ENCODE peak calls at places on chromosomes 2 and 18, in ten cellular contexts. A, L, O, U, P, D, S, Y, B and K are unnamed samples.

GRCh38 chr2:71004356-71004755 is 9.7 kb upstream of the TEX261 start:
- DNase-seq in Y (no peak), L (no peak), D (no peak), O (no peak), B (no peak), A (no peak), S (no peak), P (no peak), U (no peak), K (no peak)

GRCh38 chr2:198042189-198042588 is 237.8 kb downstream of the PLCL1 start:
- DNase-seq in U (no peak), P (no peak), A (no peak), S (no peak), B (no peak), O (no peak), Y (no peak), D (no peak), L (no peak), K (no peak)

GRCh38 chr2:223725494-223725893 is 111.9 kb downstream of the AP1S3 start:
- DNase-seq in O (peak), P (peak), B (peak), D (peak), S (no peak), U (peak), Y (peak), L (no peak), A (peak), K (no peak)

GRCh38 chr18:77765468-77765867 is 515.8 kb downstream of the GALR1 start:
- DNase-seq in A (peak), B (no peak), U (no peak), Y (no peak), L (peak), S (no peak), O (no peak), P (peak), D (peak), K (no peak)

GRCh38 chr2:217638533-217638932 is 364.3 kb downstream of the TNS1 start:
- DNase-seq in O (no peak), L (no peak), U (no peak), A (no peak), B (no peak), D (no peak), Y (no peak), S (no peak), P (no peak), K (no peak)

GRCh38 chr2:127695491-127696472 is 5.5 kb upstream of the SFT2D3 start:
- DNase-seq in L (no peak), S (no peak), D (peak), A (peak), P (peak), O (peak), Y (peak), B (peak), U (peak), K (no peak)

GRCh38 chr2:233915133-233915532 is 2.0 kb upstream of the TRPM8 start:
- DNase-seq in U (no peak), A (no peak), P (peak), D (no peak), O (no peak), S (no peak), Y (no peak), L (peak), B (peak), K (no peak)

GRCh38 chr2:150778828-150779227 is 291.4 kb upstream of the RND3 start:
- DNase-seq in B (no peak), U (no peak), A (no peak), P (no peak), O (no peak), Y (no peak), S (no peak), L (no peak), D (no peak), K (no peak)

GRCh38 chr2:52881606-52882005 is 886.0 kb upstream of the CHAC2 start:
- DNase-seq in P (peak), D (no peak), S (no peak), O (no peak), L (no peak), B (peak), A (no peak), U (no peak), Y (no peak), K (no peak)

GRCh38 chr2:170396799-170397459 is 219.0 kb downstream of the MYO3B start:
- DNase-seq in A (no peak), D (no peak), S (no peak), L (no peak), B (peak), P (peak), U (no peak), O (no peak), Y (no peak), K (no peak)

GRCh38 chr2:105329197-105329554 is 359 bp downstream of the TGFBRAP1 start:
- DNase-seq in D (peak), U (no peak), Y (no peak), S (no peak), A (no peak), B (no peak), P (no peak), L (no peak), O (no peak), K (no peak)

GRCh38 chr2:221142341-221142740 is 429.8 kb downstream of the EPHA4 start:
- DNase-seq in P (no peak), S (no peak), A (no peak), U (no peak), Y (no peak), B (no peak), L (no peak), D (no peak), O (no peak), K (no peak)

GRCh38 chr2:239678666-239679296 is 278.0 kb upstream of the HDAC4 start:
- DNase-seq in P (no peak), S (no peak), A (no peak), B (no peak), U (no peak), D (no peak), Y (no peak), L (no peak), O (no peak), K (no peak)

GRCh38 chr2:12827721-12828120 is 111.0 kb downstream of the TRIB2 start:
- DNase-seq in U (no peak), O (no peak), D (no peak), B (no peak), A (no peak), L (no peak), P (no peak), Y (no peak), S (no peak), K (no peak)

GRCh38 chr2:230956827-230957755 is 32.0 kb upstream of the GPR55 start:
- DNase-seq in Y (no peak), P (peak), D (no peak), U (peak), S (no peak), O (no peak), A (peak), L (no peak), B (peak), K (no peak)

GRCh38 chr2:28982381-28982950 is 1.4 kb downstream of the TOGARAM2 start:
- DNase-seq in U (no peak), Y (no peak), B (no peak), D (no peak), S (no peak), P (no peak), A (no peak), O (no peak), L (no peak), K (no peak)

GRCh38 chr2:26720322-26721166 is 28.0 kb downstream of the KCNK3 start:
- DNase-seq in S (peak), L (no peak), O (no peak), D (peak), B (peak), U (peak), A (peak), P (peak), Y (peak), K (no peak)

DNA sequence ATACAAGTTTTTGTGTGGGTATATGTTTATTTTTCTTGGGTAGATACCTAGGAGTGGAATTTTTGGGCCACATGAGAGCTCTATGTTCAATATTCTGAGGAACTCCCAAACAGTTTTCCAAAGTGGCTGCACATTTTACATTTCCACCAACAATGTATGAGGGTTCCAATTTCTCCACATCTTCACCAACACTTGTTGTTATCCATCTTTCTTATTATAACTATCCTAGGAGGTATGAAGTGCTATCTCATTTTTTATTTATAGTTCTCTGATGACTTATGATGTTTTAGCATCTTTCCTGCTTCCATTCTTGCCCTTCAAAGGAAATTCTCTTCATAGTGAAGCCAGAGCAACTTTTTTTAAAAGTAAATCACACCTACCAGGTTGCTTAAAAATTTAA is 8.7 kb downstream of the PGAP1 start:
- DNase-seq in D (no peak), L (no peak), B (no peak), S (no peak), O (no peak), P (no peak), U (no peak), A (no peak), Y (no peak), K (no peak)
- TF ChIP-seq POLR2A in D (no peak), L (no peak), B (no peak), S (no peak), O (no peak), P (no peak), U (no peak), A (no peak), Y (no peak), K (no peak)

GRCh38 chr2:43595603-43596412 is at the start of gene THADA:
- DNase-seq in S (peak), L (peak), P (peak), A (peak), B (peak), Y (peak), U (peak), O (peak), D (peak), K (peak)

GRCh38 chr2:43592443-43592842 is 3.4 kb downstream of the THADA start:
- DNase-seq in L (no peak), S (no peak), Y (no peak), P (no peak), D (no peak), B (no peak), A (no peak), O (no peak), U (no peak), K (no peak)

GRCh38 chr2:43593241-43593640 is 2.6 kb downstream of the THADA start:
- DNase-seq in Y (no peak), B (no peak), L (no peak), A (no peak), P (no peak), D (no peak), S (no peak), O (no peak), U (no peak), K (no peak)

DNA sequence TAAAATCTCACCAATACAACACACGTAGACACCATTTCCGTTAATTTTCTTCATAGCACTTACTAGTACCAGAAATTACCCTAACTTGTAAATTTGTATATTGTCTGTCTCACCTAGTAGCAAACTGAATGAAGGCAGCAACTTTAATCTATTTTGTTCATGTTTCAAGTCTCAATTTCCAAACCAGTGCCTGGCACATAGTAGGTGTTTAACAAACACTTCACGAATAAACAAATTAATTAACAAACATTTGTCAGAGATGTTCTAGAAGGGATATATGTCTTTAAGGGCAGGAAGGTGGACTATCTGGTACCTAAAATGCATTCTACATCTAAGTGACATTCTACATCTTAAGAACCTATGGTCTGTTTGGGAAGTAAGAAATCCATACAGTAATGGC is 963 bp downstream of the THADA start:
- DNase-seq in L (no peak), B (no peak), P (no peak), D (no peak), U (no peak), O (no peak), A (no peak), Y (no peak), S (no peak), K (no peak)
- H3K27ac ChIP-seq in L (no peak), B (no peak), P (peak), D (no peak), U (no peak), O (no peak), A (no peak), Y (no peak), S (no peak), K (no peak)

GRCh38 chr2:236569593-236569973 is at the start of gene ACKR3:
- DNase-seq in B (peak), P (peak), O (peak), D (peak), L (peak), A (peak), Y (peak), U (peak), S (peak), K (peak)

GRCh38 chr2:236570081-236570979 is 705 bp downstream of the ACKR3 start:
- DNase-seq in A (no peak), L (no peak), P (no peak), D (no peak), Y (no peak), O (no peak), S (no peak), U (no peak), B (no peak), K (no peak)

GRCh38 chr2:236568922-236569592 is 568 bp upstream of the ACKR3 start:
- DNase-seq in Y (no peak), P (no peak), B (no peak), L (no peak), O (no peak), U (no peak), D (no peak), A (no peak), S (no peak), K (no peak)

GRCh38 chr2:236566596-236566995 is 3.0 kb upstream of the ACKR3 start:
- DNase-seq in P (no peak), A (no peak), D (no peak), S (no peak), U (no peak), Y (no peak), B (no peak), O (no peak), L (no peak), K (no peak)

DNA sequence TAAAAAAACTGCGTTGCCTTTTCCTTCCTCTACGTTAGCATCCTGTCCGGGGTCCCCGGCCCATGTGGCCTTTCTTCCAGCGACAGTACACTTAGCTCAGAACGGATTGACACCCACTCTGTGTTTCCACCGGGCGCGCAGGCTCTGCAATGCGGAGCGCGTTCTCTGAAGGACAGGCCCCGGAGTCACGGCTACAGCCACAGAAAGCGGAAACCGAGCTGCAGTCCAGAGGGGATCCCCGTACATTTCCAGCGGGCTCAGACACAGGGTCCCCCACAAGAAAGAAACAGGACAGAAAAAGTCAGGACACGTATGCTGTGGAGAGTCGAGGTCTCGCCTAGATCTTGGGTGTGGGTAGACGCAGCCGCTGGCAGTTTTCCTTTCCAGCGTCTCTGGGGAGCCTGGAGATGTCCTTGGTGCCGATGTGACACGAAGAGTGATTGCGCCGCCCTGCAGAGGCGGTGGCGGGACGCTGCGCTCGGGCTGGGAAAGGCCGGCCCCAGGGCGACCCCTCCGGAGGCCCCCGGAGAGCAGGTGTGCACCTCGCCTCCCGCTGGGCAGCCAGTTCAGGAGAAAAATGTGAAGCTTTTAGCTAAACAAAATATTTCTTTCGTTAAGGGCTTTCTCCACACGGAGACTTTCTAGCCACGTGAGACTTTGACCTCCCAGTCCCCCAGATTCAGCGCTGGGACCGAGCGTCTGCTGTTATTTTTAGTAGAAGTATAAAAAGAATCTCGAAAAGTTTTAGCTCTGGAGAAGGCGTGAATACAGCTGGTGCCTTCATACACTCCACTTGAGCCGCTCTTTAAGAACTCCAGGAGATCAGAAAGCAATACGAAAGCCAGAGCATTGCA is 1.3 kb upstream of the ACKR3 start:
- DNase-seq in D (peak), S (no peak), L (no peak), U (peak), B (no peak), A (no peak), O (peak), Y (peak), P (no peak), K (no peak)
- H3K4me3 ChIP-seq in D (peak), S (peak), L (peak), U (peak), B (no peak), A (peak), O (peak), Y (peak), P (peak), K (peak)

GRCh38 chr2:85830645-85831044 is 58.1 kb downstream of the ST3GAL5 start:
- DNase-seq in L (peak), O (no peak), B (no peak), A (no peak), P (peak), Y (no peak), D (no peak), S (no peak), U (no peak), K (no peak)

GRCh38 chr2:85827879-85828569 is 60.8 kb downstream of the ST3GAL5 start:
- DNase-seq in P (no peak), U (no peak), A (no peak), B (no peak), L (peak), O (no peak), D (no peak), Y (no peak), S (no peak), K (no peak)

GRCh38 chr2:85823951-85824350 is 64.8 kb downstream of the ST3GAL5 start:
- DNase-seq in L (peak), A (no peak), D (no peak), U (no peak), Y (no peak), B (no peak), O (no peak), S (no peak), P (no peak), K (no peak)

GRCh38 chr2:85828725-85829124 is 60.1 kb downstream of the ST3GAL5 start:
- DNase-seq in D (no peak), B (no peak), U (no peak), O (no peak), Y (no peak), S (no peak), L (peak), P (no peak), A (no peak), K (no peak)

GRCh38 chr2:85826990-85827878 is 61.6 kb downstream of the ST3GAL5 start:
- DNase-seq in P (peak), D (peak), Y (peak), U (peak), L (peak), O (peak), S (peak), A (peak), B (peak), K (no peak)
- TF ChIP-seq POLR2A in P (no peak), D (no peak), Y (no peak), U (no peak), L (no peak), O (no peak), S (no peak), A (no peak), B (peak), K (no peak)

GRCh38 chr2:213152065-213152794 is 818 bp upstream of the IKZF2 start:
- DNase-seq in B (peak), Y (peak), P (peak), U (peak), S (peak), O (peak), D (peak), A (peak), L (peak), K (no peak)
- H3K27ac ChIP-seq in B (peak), Y (peak), P (peak), U (peak), S (peak), O (peak), D (peak), A (peak), L (peak), K (peak)